ENCODE peak calls at places on chromosomes 2 and 18, in ten cellular contexts. O is A549, S is K562, Q is IMR-90, K is HCT116, R is ovary, T is HL-60, F is left lung, D is tibial artery, A is Panc1. W is an unnamed sample.

GRCh38 chr2:2834530-2835254 is 503.6 kb upstream of the MYT1L start:
- DNase-seq in O (no peak), S (no peak), Q (no peak), K (no peak), R (no peak), T (no peak), F (no peak), D (no peak), A (no peak), W (peak)

GRCh38 chr2:157897106-157897971 is 21.2 kb upstream of the ACVR1 start:
- DNase-seq in O (no peak), S (peak), Q (no peak), K (no peak), R (no peak), T (no peak), F (no peak), D (no peak), A (no peak), W (no peak)

GRCh38 chr2:127619901-127620705 is 25.9 kb upstream of the GPR17 start:
- DNase-seq in O (no peak), S (no peak), Q (no peak), K (no peak), R (peak), T (no peak), F (peak), D (no peak), A (no peak), W (peak)

GRCh38 chr2:173647681-173648350 is 293.1 kb downstream of the CDCA7 start:
- DNase-seq in O (no peak), S (no peak), Q (peak), K (no peak), R (no peak), T (no peak), F (no peak), D (no peak), A (no peak), W (no peak)

GRCh38 chr2:45855374-45855773 is 203.9 kb downstream of the PRKCE start:
- DNase-seq in O (no peak), S (no peak), Q (peak), K (no peak), R (peak), T (no peak), F (no peak), D (no peak), A (no peak), W (no peak)

GRCh38 chr2:149562304-149562703 is 25.3 kb downstream of the MMADHC start:
- DNase-seq in O (peak), S (no peak), Q (peak), K (no peak), R (no peak), T (no peak), F (no peak), D (no peak), A (no peak), W (no peak)

GRCh38 chr2:203534486-203535077 is 519 bp downstream of the RAPH1 start:
- DNase-seq in O (peak), S (peak), Q (no peak), K (no peak), R (peak), T (no peak), F (peak), D (peak), A (no peak), W (no peak)

GRCh38 chr2:12097860-12098259 is 351.4 kb downstream of the LPIN1 start:
- DNase-seq in O (no peak), S (peak), Q (no peak), K (no peak), R (no peak), T (no peak), F (no peak), D (no peak), A (no peak), W (no peak)

GRCh38 chr18:4403836-4404235 is 51.3 kb downstream of the DLGAP1 start:
- DNase-seq in O (no peak), S (no peak), Q (no peak), K (no peak), R (no peak), T (no peak), F (no peak), D (no peak), A (no peak), W (no peak)

GRCh38 chr2:225889452-225889851 is 489.9 kb downstream of the NYAP2 start:
- DNase-seq in O (peak), S (peak), Q (peak), K (peak), R (no peak), T (no peak), F (no peak), D (no peak), A (peak), W (no peak)

GRCh38 chr2:198973181-198973580 is 484.6 kb downstream of the SATB2 start:
- DNase-seq in O (no peak), S (no peak), Q (no peak), K (no peak), R (no peak), T (no peak), F (no peak), D (no peak), A (no peak), W (no peak)

GRCh38 chr18:73688851-73689659 is 458.6 kb downstream of the FBXO15 start:
- DNase-seq in O (no peak), S (no peak), Q (peak), K (no peak), R (no peak), T (no peak), F (no peak), D (no peak), A (no peak), W (no peak)

GRCh38 chr18:11040823-11041712 is 108.3 kb downstream of the PIEZO2 start:
- DNase-seq in O (peak), S (peak), Q (peak), K (peak), R (peak), T (peak), F (no peak), D (no peak), A (peak), W (no peak)

GRCh38 chr2:22601007-22601406 is 784.0 kb upstream of the KLHL29 start:
- DNase-seq in O (no peak), S (no peak), Q (no peak), K (no peak), R (no peak), T (no peak), F (no peak), D (no peak), A (no peak), W (no peak)

GRCh38 chr18:63832470-63832869 is 55.0 kb upstream of the SERPINB2 start:
- DNase-seq in O (no peak), S (no peak), Q (peak), K (no peak), R (no peak), T (no peak), F (no peak), D (no peak), A (no peak), W (no peak)

GRCh38 chr2:72953528-72953927 is 36.2 kb downstream of the EMX1 start:
- DNase-seq in O (no peak), S (no peak), Q (no peak), K (no peak), R (no peak), T (no peak), F (no peak), D (no peak), A (no peak), W (no peak)

GRCh38 chr2:180411631-180412030 is 404.5 kb upstream of the CWC22 start:
- DNase-seq in O (no peak), S (no peak), Q (no peak), K (no peak), R (no peak), T (no peak), F (no peak), D (no peak), A (no peak), W (no peak)

GRCh38 chr2:109129921-109130725 is 1.1 kb downstream of the SH3RF3 start:
- DNase-seq in O (no peak), S (no peak), Q (peak), K (no peak), R (peak), T (no peak), F (no peak), D (peak), A (no peak), W (peak)

GRCh38 chr2:27721335-27721734 is 50.2 kb upstream of the MRPL33 start:
- DNase-seq in O (peak), S (no peak), Q (no peak), K (peak), R (no peak), T (no peak), F (peak), D (no peak), A (no peak), W (no peak)

GRCh38 chr2:65177754-65178442 is 48.0 kb upstream of the RAB1A start:
- DNase-seq in O (no peak), S (no peak), Q (no peak), K (no peak), R (no peak), T (no peak), F (no peak), D (no peak), A (no peak), W (no peak)

GRCh38 chr2:28152585-28153284 is 239.9 kb upstream of the FOSL2 start:
- DNase-seq in O (no peak), S (no peak), Q (peak), K (no peak), R (no peak), T (no peak), F (no peak), D (no peak), A (peak), W (no peak)

GRCh38 chr18:6059551-6059950 is 164.2 kb upstream of the TMEM200C start:
- DNase-seq in O (no peak), S (no peak), Q (no peak), K (no peak), R (no peak), T (no peak), F (no peak), D (no peak), A (no peak), W (no peak)

GRCh38 chr2:166127217-166128155 is at the start of gene SCN1A:
- DNase-seq in O (peak), S (peak), Q (peak), K (peak), R (no peak), T (no peak), F (no peak), D (no peak), A (peak), W (no peak)

GRCh38 chr18:37084912-37085311 is 256.0 kb downstream of the KIAA1328 start:
- DNase-seq in O (no peak), S (no peak), Q (no peak), K (no peak), R (no peak), T (no peak), F (no peak), D (no peak), A (no peak), W (no peak)

GRCh38 chr2:85718006-85718391 is 23.8 kb downstream of the GNLY start:
- DNase-seq in O (no peak), S (peak), Q (no peak), K (no peak), R (no peak), T (no peak), F (no peak), D (no peak), A (no peak), W (peak)

GRCh38 chr2:162234620-162235462 is 8.4 kb downstream of the FAP start:
- DNase-seq in O (no peak), S (no peak), Q (no peak), K (no peak), R (no peak), T (no peak), F (no peak), D (no peak), A (no peak), W (no peak)

GRCh38 chr18:60452424-60452823 is 79.8 kb upstream of the MC4R start:
- DNase-seq in O (no peak), S (no peak), Q (peak), K (no peak), R (no peak), T (no peak), F (no peak), D (no peak), A (no peak), W (no peak)

GRCh38 chr2:182447163-182447562 is 20.3 kb upstream of the PDE1A start:
- DNase-seq in O (no peak), S (no peak), Q (no peak), K (no peak), R (no peak), T (no peak), F (no peak), D (no peak), A (no peak), W (no peak)

GRCh38 chr2:233556756-233557736 is 9.5 kb downstream of the USP40 start:
- DNase-seq in O (peak), S (no peak), Q (peak), K (no peak), R (no peak), T (peak), F (no peak), D (no peak), A (no peak), W (no peak)

GRCh38 chr2:5093518-5093917 is 598.7 kb upstream of the SOX11 start:
- DNase-seq in O (no peak), S (no peak), Q (no peak), K (no peak), R (no peak), T (no peak), F (no peak), D (no peak), A (no peak), W (no peak)

GRCh38 chr18:7459851-7460774 is 107.0 kb upstream of the PTPRM start:
- DNase-seq in O (no peak), S (no peak), Q (no peak), K (no peak), R (no peak), T (no peak), F (no peak), D (no peak), A (no peak), W (no peak)

GRCh38 chr2:181104512-181105121 is 124.2 kb downstream of the UBE2E3 start:
- DNase-seq in O (peak), S (peak), Q (peak), K (peak), R (no peak), T (no peak), F (no peak), D (no peak), A (peak), W (no peak)

GRCh38 chr2:168254158-168254935 is 7.0 kb upstream of the STK39 start:
- DNase-seq in O (peak), S (no peak), Q (peak), K (peak), R (no peak), T (no peak), F (no peak), D (no peak), A (no peak), W (no peak)

DNA sequence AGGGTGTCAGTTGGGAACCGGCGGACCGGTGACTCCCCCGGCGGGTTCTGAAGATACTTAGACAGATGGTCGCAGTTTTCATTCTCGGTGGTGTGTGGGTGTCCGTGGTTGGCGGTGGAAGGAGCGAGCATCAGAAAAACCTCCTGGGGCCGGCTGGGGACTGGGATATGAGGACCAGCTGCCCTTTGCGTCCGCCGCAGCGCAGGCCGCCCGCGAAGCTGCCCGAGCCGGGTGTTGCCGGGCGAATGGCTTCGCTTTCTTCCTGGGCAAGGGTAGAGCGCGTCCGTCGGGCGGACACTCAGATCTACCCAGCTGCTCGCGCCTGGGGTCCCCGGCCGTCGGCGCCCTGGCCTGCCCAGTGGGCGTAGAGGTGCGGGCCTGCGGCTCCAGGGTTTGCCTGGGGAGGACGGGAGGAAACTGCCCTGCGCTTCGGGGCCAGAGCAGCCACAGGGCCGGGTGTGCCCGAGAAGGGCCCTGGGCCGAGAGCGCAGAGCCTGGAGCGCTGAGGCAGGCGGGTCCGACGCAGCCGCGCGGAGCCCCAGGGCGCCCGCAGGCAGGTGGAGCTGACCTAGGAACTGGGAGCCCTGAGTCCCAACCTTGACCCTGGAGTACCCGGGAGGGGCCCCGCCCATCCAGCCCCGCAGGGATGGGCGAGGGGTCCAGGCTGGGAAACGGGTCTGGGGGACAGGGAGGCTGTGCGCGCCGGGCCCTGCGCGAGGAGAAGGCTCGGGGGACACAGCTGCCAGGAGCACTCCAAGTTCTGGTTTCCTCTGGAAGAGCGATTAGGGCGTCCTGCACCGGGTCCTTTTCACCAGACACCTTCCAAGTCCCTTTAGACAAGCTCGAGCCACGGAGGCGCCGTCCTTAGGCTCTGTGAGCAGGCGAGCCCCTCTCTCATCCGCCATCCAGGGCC is 1.3 kb downstream of the TWIST2 start:
- DNase-seq in O (no peak), S (no peak), Q (no peak), K (no peak), R (no peak), T (no peak), F (no peak), D (no peak), A (no peak), W (no peak)
- H3K27ac ChIP-seq in O (peak), S (no peak), Q (peak), K (no peak), R (peak), T (no peak), F (peak), D (peak), A (peak), W (peak)

DNA sequence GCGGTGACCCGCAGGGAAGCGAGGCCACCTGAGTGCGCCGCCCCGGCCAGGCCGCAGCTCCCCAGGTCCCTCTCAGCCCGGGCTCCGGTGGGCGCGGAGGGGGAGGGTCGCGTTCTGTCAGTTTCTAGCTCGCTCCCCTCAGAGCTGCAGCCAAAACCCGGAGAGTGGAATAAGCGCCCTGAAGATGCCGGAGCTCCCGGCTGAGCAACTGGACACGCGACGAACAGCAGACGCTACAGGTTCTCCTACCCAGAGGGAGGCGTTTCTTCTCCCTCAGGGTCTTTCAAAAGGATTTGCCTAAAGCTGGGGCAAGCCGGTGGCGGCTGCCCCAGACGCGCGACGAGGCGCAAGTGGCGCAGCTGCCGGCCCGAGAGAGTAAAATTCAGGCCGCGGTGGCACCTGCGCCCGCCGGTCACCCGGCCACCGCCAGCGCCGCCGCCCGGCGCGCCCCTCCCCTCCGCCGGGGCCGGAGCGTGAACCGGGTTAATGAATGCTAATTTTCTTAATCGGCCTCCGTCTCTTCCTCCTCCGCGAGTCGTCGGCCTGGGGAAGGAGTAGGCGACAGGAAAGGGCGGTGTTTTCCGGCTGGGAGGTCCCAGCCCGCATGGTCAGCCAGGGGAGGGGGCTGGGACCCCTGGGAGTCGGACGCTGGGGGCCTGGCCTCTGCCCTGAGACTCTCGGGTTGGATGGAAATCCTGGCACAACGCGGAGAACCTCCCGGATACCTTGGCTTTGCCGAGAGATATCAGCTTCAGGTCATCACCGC is 845 bp upstream of the CDC42EP3 start:
- DNase-seq in O (peak), S (peak), Q (peak), K (peak), R (peak), T (peak), F (peak), D (peak), A (no peak), W (peak)
- TF ChIP-seq CTCF in O (no peak), S (no peak), Q (no peak), K (no peak), R (no peak), T (no peak), F (no peak), D (no peak), A (no peak), W (no peak)

DNA sequence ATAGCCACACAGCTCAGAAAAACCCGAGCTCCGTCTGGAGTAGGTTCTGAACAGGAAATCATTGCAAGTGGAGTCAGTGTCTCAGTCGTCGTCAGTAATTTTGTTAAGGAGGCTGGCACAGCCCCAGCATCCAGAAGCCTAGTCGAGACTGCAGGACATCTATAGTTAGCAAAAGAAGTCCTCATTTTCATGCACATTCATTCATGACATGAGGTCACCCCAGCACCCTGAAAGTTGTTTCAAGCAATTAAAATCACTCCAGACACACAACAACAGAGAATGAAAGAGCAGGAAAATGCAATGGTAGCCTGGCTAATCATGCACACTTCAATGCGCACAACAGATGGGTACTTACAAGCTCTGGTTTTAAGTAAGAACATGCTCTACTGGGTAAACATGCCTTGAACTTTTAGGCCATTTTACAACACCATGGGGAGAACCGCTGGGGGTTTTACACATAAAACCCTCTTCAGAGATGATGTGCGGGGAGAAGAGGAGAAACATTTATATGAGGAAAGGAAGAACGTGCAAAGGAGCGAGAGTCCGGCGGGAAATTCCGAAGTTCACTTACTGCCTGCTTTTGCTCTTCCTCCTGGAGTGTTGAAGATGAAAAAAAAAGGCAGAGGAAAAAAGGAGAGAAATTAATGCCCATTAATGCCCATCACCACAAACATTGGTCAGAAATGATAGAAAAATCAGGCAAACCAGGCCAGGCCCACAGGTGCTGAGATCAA is 77.4 kb upstream of the DNMT3A start:
- DNase-seq in O (no peak), S (no peak), Q (no peak), K (no peak), R (no peak), T (no peak), F (no peak), D (no peak), A (no peak), W (no peak)
- H3K4me3 ChIP-seq in O (no peak), S (no peak), Q (no peak), K (no peak), R (no peak), T (no peak), F (no peak), D (no peak), A (no peak), W (no peak)

GRCh38 chr2:16192416-16193216 is 252.3 kb downstream of the MYCN start:
- DNase-seq in O (no peak), S (no peak), Q (no peak), K (no peak), R (no peak), T (no peak), F (no peak), D (no peak), A (no peak), W (no peak)

GRCh38 chr2:16194931-16195680 is 254.8 kb downstream of the MYCN start:
- DNase-seq in O (no peak), S (no peak), Q (no peak), K (no peak), R (no peak), T (no peak), F (no peak), D (no peak), A (no peak), W (no peak)

GRCh38 chr2:16195681-16196070 is 255.3 kb downstream of the MYCN start:
- DNase-seq in O (no peak), S (no peak), Q (no peak), K (no peak), R (no peak), T (no peak), F (no peak), D (no peak), A (no peak), W (no peak)

GRCh38 chr2:16194530-16194929 is 254.2 kb downstream of the MYCN start:
- DNase-seq in O (no peak), S (no peak), Q (no peak), K (no peak), R (no peak), T (no peak), F (no peak), D (no peak), A (no peak), W (no peak)

DNA sequence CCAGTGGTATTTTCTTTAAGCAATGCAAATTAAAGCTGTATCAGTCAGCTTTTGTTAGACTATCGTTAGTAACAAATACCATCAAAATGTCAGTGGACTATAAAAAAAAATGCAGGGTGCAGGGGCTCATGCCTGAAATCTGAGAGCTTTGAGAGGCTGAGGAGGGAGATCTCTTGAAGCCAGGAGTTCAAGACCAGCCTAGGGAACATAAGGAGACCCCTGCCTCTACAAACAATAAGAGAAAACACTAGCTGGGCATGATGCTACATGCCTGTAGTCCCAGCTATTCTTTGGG is 253.7 kb downstream of the MYCN start:
- DNase-seq in O (no peak), S (no peak), Q (no peak), K (no peak), R (no peak), T (no peak), F (no peak), D (no peak), A (no peak), W (no peak)
- H3K27ac ChIP-seq in O (no peak), S (no peak), Q (no peak), K (no peak), R (no peak), T (no peak), F (no peak), D (no peak), A (no peak), W (no peak)

W was measured in coronary artery.